ENCODE peak calls at places on chromosomes 4 and X, in four cellular contexts. One of them, this sample, is unnamed.
A peak's percentile ranks its signal among the peaks of the same experiment; 100 is the strongest.

GRCh38 chrX:12921886-12922599 is 15.6 kb downstream of the TLR8 start:
- DNase-seq in stimulated activated CD4-positive, alpha-beta T cell treated with anti-CD3 and anti-CD28 coated beads, Interleukin-4, amount 100 ng/mL, for 4 hours: no peak
- DNase-seq in GM13977: no peak
- DNase-seq in CD4-positive, alpha-beta memory T cell: no peak
- DNase-seq in this sample: no peak

GRCh38 chrX:40094041-40094899 is 3.5 kb downstream of the BCOR start:
- DNase-seq in stimulated activated CD4-positive, alpha-beta T cell treated with anti-CD3 and anti-CD28 coated beads, Interleukin-4, amount 100 ng/mL, for 4 hours: no peak
- DNase-seq in GM13977: no peak
- DNase-seq in CD4-positive, alpha-beta memory T cell: peak; percentile 57
- DNase-seq in this sample: peak; percentile 5

GRCh38 chr4:3034231-3034630 is 40.1 kb downstream of the HTT-AS start:
- DNase-seq in stimulated activated CD4-positive, alpha-beta T cell treated with anti-CD3 and anti-CD28 coated beads, Interleukin-4, amount 100 ng/mL, for 4 hours: no peak
- DNase-seq in GM13977: peak; percentile 8
- DNase-seq in CD4-positive, alpha-beta memory T cell: no peak
- DNase-seq in this sample: no peak

GRCh38 chrX:151370906-151371305 is 26.1 kb upstream of the VMA21 start:
- DNase-seq in stimulated activated CD4-positive, alpha-beta T cell treated with anti-CD3 and anti-CD28 coated beads, Interleukin-4, amount 100 ng/mL, for 4 hours: no peak
- DNase-seq in GM13977: no peak
- DNase-seq in CD4-positive, alpha-beta memory T cell: no peak
- DNase-seq in this sample: no peak

GRCh38 chr4:148333265-148333664 is 108.9 kb downstream of the NR3C2 start:
- DNase-seq in stimulated activated CD4-positive, alpha-beta T cell treated with anti-CD3 and anti-CD28 coated beads, Interleukin-4, amount 100 ng/mL, for 4 hours: no peak
- DNase-seq in GM13977: no peak
- DNase-seq in CD4-positive, alpha-beta memory T cell: no peak
- DNase-seq in this sample: no peak

GRCh38 chr4:23818097-23818648 is 71.7 kb downstream of the PPARGC1A start:
- DNase-seq in stimulated activated CD4-positive, alpha-beta T cell treated with anti-CD3 and anti-CD28 coated beads, Interleukin-4, amount 100 ng/mL, for 4 hours: no peak
- DNase-seq in GM13977: no peak
- DNase-seq in CD4-positive, alpha-beta memory T cell: no peak
- DNase-seq in this sample: no peak

GRCh38 chr4:104494161-104494560 is 533 bp downstream of the CXXC4 start:
- DNase-seq in stimulated activated CD4-positive, alpha-beta T cell treated with anti-CD3 and anti-CD28 coated beads, Interleukin-4, amount 100 ng/mL, for 4 hours: no peak
- DNase-seq in GM13977: no peak
- DNase-seq in CD4-positive, alpha-beta memory T cell: no peak
- DNase-seq in this sample: no peak

GRCh38 chrX:150967786-150968185 is 15.3 kb upstream of the HMGB3 start:
- DNase-seq in stimulated activated CD4-positive, alpha-beta T cell treated with anti-CD3 and anti-CD28 coated beads, Interleukin-4, amount 100 ng/mL, for 4 hours: no peak
- DNase-seq in GM13977: no peak
- DNase-seq in CD4-positive, alpha-beta memory T cell: no peak
- DNase-seq in this sample: no peak

GRCh38 chr4:48141048-48141447 is 7.0 kb upstream of the TXK start:
- DNase-seq in stimulated activated CD4-positive, alpha-beta T cell treated with anti-CD3 and anti-CD28 coated beads, Interleukin-4, amount 100 ng/mL, for 4 hours: no peak
- DNase-seq in GM13977: peak; percentile 37
- DNase-seq in CD4-positive, alpha-beta memory T cell: no peak
- DNase-seq in this sample: no peak

GRCh38 chrX:103157511-103158316 is 57.2 kb upstream of the BEX4 start:
- DNase-seq in stimulated activated CD4-positive, alpha-beta T cell treated with anti-CD3 and anti-CD28 coated beads, Interleukin-4, amount 100 ng/mL, for 4 hours: no peak
- DNase-seq in GM13977: peak; percentile 41
- DNase-seq in CD4-positive, alpha-beta memory T cell: no peak
- DNase-seq in this sample: no peak